ENCODE peak calls at places on chromosomes 6 and 20, in eight cellular contexts. One of them, this sample, is unnamed.

GRCh38 chr6:143759666-143760065 is 81.9 kb downstream of the PHACTR2 start:
- DNase-seq in astrocyte: no peak
- DNase-seq in GM23248: peak; percentile 60
- DNase-seq in CD8-positive, alpha-beta T cell: no peak
- DNase-seq in psoas muscle: no peak
- DNase-seq in cardiac muscle cell: peak; percentile 25
- DNase-seq in esophagus squamous epithelium: no peak
- DNase-seq in suprapubic skin: no peak
- DNase-seq in this sample: no peak

GRCh38 chr6:47033029-47033796 is 8.9 kb downstream of the ADGRF1 start:
- DNase-seq in astrocyte: no peak
- DNase-seq in GM23248: no peak
- DNase-seq in CD8-positive, alpha-beta T cell: no peak
- DNase-seq in psoas muscle: no peak
- DNase-seq in cardiac muscle cell: no peak
- DNase-seq in esophagus squamous epithelium: no peak
- DNase-seq in suprapubic skin: no peak
- DNase-seq in this sample: no peak

GRCh38 chr20:1377984-1378742 is 14.7 kb downstream of the FKBP1A start:
- DNase-seq in astrocyte: peak; percentile 73
- DNase-seq in GM23248: peak; percentile 56
- DNase-seq in CD8-positive, alpha-beta T cell: no peak
- DNase-seq in psoas muscle: no peak
- DNase-seq in cardiac muscle cell: no peak
- DNase-seq in esophagus squamous epithelium: no peak
- DNase-seq in suprapubic skin: no peak
- DNase-seq in this sample: no peak

GRCh38 chr20:44079968-44080560 is 106.9 kb downstream of the JPH2 start:
- DNase-seq in astrocyte: peak; percentile 64
- DNase-seq in GM23248: no peak
- DNase-seq in CD8-positive, alpha-beta T cell: no peak
- DNase-seq in psoas muscle: no peak
- DNase-seq in cardiac muscle cell: peak; percentile 51
- DNase-seq in esophagus squamous epithelium: no peak
- DNase-seq in suprapubic skin: no peak
- DNase-seq in this sample: peak; percentile 34

GRCh38 chr20:52191132-52191435 is 495 bp downstream of the ZFP64 start:
- DNase-seq in astrocyte: peak; percentile 18
- DNase-seq in GM23248: no peak
- DNase-seq in CD8-positive, alpha-beta T cell: no peak
- DNase-seq in psoas muscle: no peak
- DNase-seq in cardiac muscle cell: no peak
- DNase-seq in esophagus squamous epithelium: no peak
- DNase-seq in suprapubic skin: no peak
- DNase-seq in this sample: no peak

GRCh38 chr20:44319880-44320422 is 8.9 kb upstream of the FITM2 start:
- DNase-seq in astrocyte: no peak
- DNase-seq in GM23248: no peak
- DNase-seq in CD8-positive, alpha-beta T cell: no peak
- DNase-seq in psoas muscle: no peak
- DNase-seq in cardiac muscle cell: no peak
- DNase-seq in esophagus squamous epithelium: no peak
- DNase-seq in suprapubic skin: no peak
- DNase-seq in this sample: no peak

GRCh38 chr20:5848711-5849505 is 98.7 kb downstream of the SHLD1 start:
- DNase-seq in astrocyte: peak; percentile 53
- DNase-seq in GM23248: peak; percentile 72
- DNase-seq in CD8-positive, alpha-beta T cell: no peak
- DNase-seq in psoas muscle: no peak
- DNase-seq in cardiac muscle cell: peak; percentile 74
- DNase-seq in esophagus squamous epithelium: no peak
- DNase-seq in suprapubic skin: no peak
- DNase-seq in this sample: no peak

GRCh38 chr6:129750390-129750789 is 40.4 kb upstream of the ARHGAP18 start:
- DNase-seq in astrocyte: no peak
- DNase-seq in GM23248: no peak
- DNase-seq in CD8-positive, alpha-beta T cell: no peak
- DNase-seq in psoas muscle: no peak
- DNase-seq in cardiac muscle cell: peak; percentile 64
- DNase-seq in esophagus squamous epithelium: no peak
- DNase-seq in suprapubic skin: no peak
- DNase-seq in this sample: no peak

GRCh38 chr6:156808287-156808686 is 31.1 kb downstream of the ARID1B start:
- DNase-seq in astrocyte: peak; percentile 26
- DNase-seq in GM23248: peak; percentile 38
- DNase-seq in CD8-positive, alpha-beta T cell: no peak
- DNase-seq in psoas muscle: no peak
- DNase-seq in cardiac muscle cell: peak; percentile 64
- DNase-seq in esophagus squamous epithelium: no peak
- DNase-seq in suprapubic skin: no peak
- DNase-seq in this sample: no peak

GRCh38 chr6:156807028-156807427 is 29.9 kb downstream of the ARID1B start:
- DNase-seq in astrocyte: no peak
- DNase-seq in GM23248: no peak
- DNase-seq in CD8-positive, alpha-beta T cell: no peak
- DNase-seq in psoas muscle: no peak
- DNase-seq in cardiac muscle cell: no peak
- DNase-seq in esophagus squamous epithelium: no peak
- DNase-seq in suprapubic skin: no peak
- DNase-seq in this sample: no peak

GRCh38 chr6:156809446-156810178 is 32.4 kb downstream of the ARID1B start:
- DNase-seq in astrocyte: no peak
- DNase-seq in GM23248: no peak
- DNase-seq in CD8-positive, alpha-beta T cell: no peak
- DNase-seq in psoas muscle: no peak
- DNase-seq in cardiac muscle cell: no peak
- DNase-seq in esophagus squamous epithelium: no peak
- DNase-seq in suprapubic skin: no peak
- DNase-seq in this sample: no peak

GRCh38 chr6:156809034-156809433 is 31.9 kb downstream of the ARID1B start:
- DNase-seq in astrocyte: peak; percentile 37
- DNase-seq in GM23248: peak; percentile 81
- DNase-seq in CD8-positive, alpha-beta T cell: no peak
- DNase-seq in psoas muscle: no peak
- DNase-seq in cardiac muscle cell: peak; percentile 50
- DNase-seq in esophagus squamous epithelium: no peak
- DNase-seq in suprapubic skin: no peak
- DNase-seq in this sample: no peak

DNA sequence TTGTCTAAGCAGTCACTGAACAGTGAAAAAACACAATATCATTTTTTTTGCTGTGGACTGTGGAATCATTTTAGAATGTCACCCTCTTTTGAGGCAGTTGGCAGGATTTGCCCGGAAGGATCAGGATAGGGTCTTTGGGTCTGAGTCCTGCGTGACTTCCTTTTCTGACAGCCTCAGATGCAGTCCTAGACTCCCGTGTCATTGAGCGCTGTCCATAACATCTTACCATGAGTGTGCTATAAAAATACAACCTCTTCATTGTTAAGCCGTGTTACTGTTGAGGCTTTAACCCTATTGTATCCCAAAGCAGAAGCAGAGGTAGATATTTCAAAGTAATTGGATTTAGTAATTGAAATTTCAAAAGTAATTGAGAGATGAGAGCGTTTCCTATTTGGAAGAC is 30.6 kb downstream of the ARID1B start:
- DNase-seq in astrocyte: no peak
- DNase-seq in GM23248: no peak
- DNase-seq in CD8-positive, alpha-beta T cell: no peak
- DNase-seq in psoas muscle: no peak
- DNase-seq in cardiac muscle cell: no peak
- DNase-seq in esophagus squamous epithelium: no peak
- DNase-seq in suprapubic skin: no peak
- DNase-seq in this sample: no peak
- H3K4me1 ChIP-seq in astrocyte: no peaks in the 10 kb centered on the region
- H3K4me1 ChIP-seq in GM23248: peaks cover 22% of the 10 kb centered on the region
- H3K4me1 ChIP-seq in CD8-positive, alpha-beta T cell: peaks cover 77% of the 10 kb centered on the region
- H3K4me1 ChIP-seq in psoas muscle: peaks cover 36% of the 10 kb centered on the region
- H3K4me1 ChIP-seq in cardiac muscle cell: peaks cover 21% of the 10 kb centered on the region
- H3K4me1 ChIP-seq in esophagus squamous epithelium: peaks cover 5% of the 10 kb centered on the region
- H3K4me1 ChIP-seq in suprapubic skin: peaks cover 45% of the 10 kb centered on the region
- H3K4me1 ChIP-seq in this sample: no peaks in the 10 kb centered on the region

GRCh38 chr6:1390805-1391511 is 1.6 kb downstream of the FOXF2 start:
- DNase-seq in astrocyte: no peak
- DNase-seq in GM23248: peak; percentile 63
- DNase-seq in CD8-positive, alpha-beta T cell: no peak
- DNase-seq in psoas muscle: no peak
- DNase-seq in cardiac muscle cell: peak; percentile 27
- DNase-seq in esophagus squamous epithelium: no peak
- DNase-seq in suprapubic skin: peak; percentile 68
- DNase-seq in this sample: no peak
- H3K4me3 ChIP-seq in astrocyte: peak overlapping the region; percentile 36
- H3K4me3 ChIP-seq in GM23248: peak overlapping the region; percentile 78
- H3K4me3 ChIP-seq in CD8-positive, alpha-beta T cell: no peak overlapping the region
- H3K4me3 ChIP-seq in psoas muscle: peak overlapping the region; percentile 60
- H3K4me3 ChIP-seq in cardiac muscle cell: peak overlapping the region; percentile 47
- H3K4me3 ChIP-seq in esophagus squamous epithelium: peak overlapping the region; percentile 59
- H3K4me3 ChIP-seq in suprapubic skin: peak overlapping the region; percentile 51
- H3K4me3 ChIP-seq in this sample: peak overlapping the region; percentile 44

DNA sequence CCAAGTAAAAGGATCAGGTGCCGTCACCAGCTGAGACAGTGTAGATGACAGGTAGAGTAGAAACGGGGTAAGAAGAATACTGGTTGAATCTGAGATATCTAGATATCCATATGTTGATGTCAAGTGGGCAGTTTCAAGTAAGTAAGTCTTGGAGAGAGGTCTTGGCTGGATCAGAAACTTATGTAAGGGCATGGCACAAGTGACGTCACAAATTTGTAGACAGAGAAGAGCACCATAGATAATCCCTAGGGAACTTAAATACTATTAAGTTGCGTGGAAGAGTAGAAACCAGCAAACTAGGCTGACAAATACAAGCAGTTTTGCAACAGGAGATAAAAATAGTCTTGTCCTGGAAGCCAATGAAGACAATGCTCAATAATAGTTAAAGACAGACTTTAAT is 123.2 kb downstream of the KHDRBS2 start:
- DNase-seq in astrocyte: no peak
- DNase-seq in GM23248: no peak
- DNase-seq in CD8-positive, alpha-beta T cell: no peak
- DNase-seq in psoas muscle: no peak
- DNase-seq in cardiac muscle cell: no peak
- DNase-seq in esophagus squamous epithelium: no peak
- DNase-seq in suprapubic skin: no peak
- DNase-seq in this sample: no peak
- H3K27ac ChIP-seq in astrocyte: no peak overlapping the region
- H3K27ac ChIP-seq in GM23248: no peak overlapping the region
- H3K27ac ChIP-seq in CD8-positive, alpha-beta T cell: no peak overlapping the region
- H3K27ac ChIP-seq in psoas muscle: no peak overlapping the region
- H3K27ac ChIP-seq in cardiac muscle cell: no peak overlapping the region
- H3K27ac ChIP-seq in esophagus squamous epithelium: no peak overlapping the region
- H3K27ac ChIP-seq in suprapubic skin: no peak overlapping the region
- H3K27ac ChIP-seq in this sample: no peak overlapping the region

GRCh38 chr6:52539607-52540006 is 37.3 kb downstream of the TRAM2 start:
- DNase-seq in astrocyte: peak; percentile 82
- DNase-seq in GM23248: peak; percentile 90
- DNase-seq in CD8-positive, alpha-beta T cell: no peak
- DNase-seq in psoas muscle: no peak
- DNase-seq in cardiac muscle cell: no peak
- DNase-seq in esophagus squamous epithelium: no peak
- DNase-seq in suprapubic skin: no peak
- DNase-seq in this sample: no peak
- H3K4me1 ChIP-seq in astrocyte: peaks cover 81% of the 10 kb centered on the region
- H3K4me1 ChIP-seq in GM23248: peaks cover 96% of the 10 kb centered on the region
- H3K4me1 ChIP-seq in CD8-positive, alpha-beta T cell: peaks cover 35% of the 10 kb centered on the region
- H3K4me1 ChIP-seq in psoas muscle: peaks cover 17% of the 10 kb centered on the region
- H3K4me1 ChIP-seq in cardiac muscle cell: no peaks in the 10 kb centered on the region
- H3K4me1 ChIP-seq in esophagus squamous epithelium: no peaks in the 10 kb centered on the region
- H3K4me1 ChIP-seq in suprapubic skin: peaks cover 53% of the 10 kb centered on the region
- H3K4me1 ChIP-seq in this sample: no peaks in the 10 kb centered on the region

DNA sequence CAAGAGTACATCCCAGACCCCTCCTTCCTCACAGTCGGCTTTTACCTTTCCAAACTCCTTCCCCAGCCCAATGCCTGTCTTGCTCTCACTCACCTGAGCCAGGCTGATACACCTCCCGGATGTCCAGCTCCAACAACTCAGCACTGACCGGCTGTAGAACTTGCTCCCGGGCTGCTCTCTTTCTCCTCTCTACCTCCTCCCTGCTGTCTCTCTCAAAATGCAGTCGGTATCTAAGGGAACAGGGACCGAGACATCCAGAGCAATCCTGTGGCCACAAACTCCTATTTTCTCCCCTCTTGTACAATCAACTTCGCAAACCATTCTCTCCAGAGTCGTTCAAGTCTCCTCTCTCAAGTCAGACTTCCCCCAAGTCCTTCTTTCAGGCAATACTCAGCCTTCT is 1.3 kb downstream of the GNL1 start:
- DNase-seq in astrocyte: no peak
- DNase-seq in GM23248: peak; percentile 45
- DNase-seq in CD8-positive, alpha-beta T cell: no peak
- DNase-seq in psoas muscle: no peak
- DNase-seq in cardiac muscle cell: no peak
- DNase-seq in esophagus squamous epithelium: no peak
- DNase-seq in suprapubic skin: no peak
- DNase-seq in this sample: no peak
- H3K4me3 ChIP-seq in astrocyte: peak overlapping the region; percentile 88
- H3K4me3 ChIP-seq in GM23248: peak overlapping the region; percentile 95
- H3K4me3 ChIP-seq in CD8-positive, alpha-beta T cell: peak overlapping the region; percentile 75
- H3K4me3 ChIP-seq in psoas muscle: peak overlapping the region; percentile 99
- H3K4me3 ChIP-seq in cardiac muscle cell: peak overlapping the region; percentile 73
- H3K4me3 ChIP-seq in esophagus squamous epithelium: peak overlapping the region; percentile 93
- H3K4me3 ChIP-seq in suprapubic skin: peak overlapping the region; percentile 85
- H3K4me3 ChIP-seq in this sample: peak overlapping the region; percentile 88

This sample was measured in right atrium auricular region.